ENCODE peak calls at places on chromosomes 13 and 19, in six cellular contexts. M, W, S, C, F and Z are unnamed samples.

GRCh38 chr19:6765738-6766356 is 1.4 kb downstream of the SH2D3A start:
- DNase-seq in F (peak; percentile 82), W (no peak), M (no peak), C (no peak), S (no peak), Z (no peak)

GRCh38 chr19:49340069-49340864 is 5.1 kb downstream of the CD37 start:
- DNase-seq in W (peak; percentile 11), M (peak; percentile 52), F (no peak), S (peak; percentile 80), C (peak; percentile 36), Z (peak; percentile 14)

GRCh38 chr19:11551603-11552235 is 7.3 kb downstream of the ELOF1 start:
- DNase-seq in W (no peak), F (no peak), M (peak; percentile 47), C (no peak), S (no peak), Z (peak; percentile 37)

GRCh38 chr13:109412232-109412935 is 374.0 kb downstream of the IRS2 start:
- DNase-seq in W (peak; percentile 36), C (no peak), S (peak; percentile 85), F (peak; percentile 18), M (peak; percentile 77), Z (no peak)

GRCh38 chr19:31096047-31096446 is 253.2 kb downstream of the TSHZ3 start:
- DNase-seq in M (peak; percentile 14), C (no peak), S (no peak), F (no peak), W (no peak), Z (no peak)

GRCh38 chr19:11020982-11021759 is 60.3 kb downstream of the SMARCA4 start:
- DNase-seq in S (peak; percentile 91), M (no peak), F (no peak), C (no peak), W (no peak), Z (no peak)

GRCh38 chr19:55454787-55455243 is 6.6 kb downstream of the ISOC2 start:
- DNase-seq in M (peak; percentile 71), C (no peak), W (peak; percentile 25), S (peak; percentile 66), F (no peak), Z (peak; percentile 47)

GRCh38 chr13:46321494-46322225 is 65.4 kb downstream of the RUBCNL start:
- DNase-seq in W (peak; percentile 76), C (no peak), S (peak; percentile 81), F (peak; percentile 39), M (peak; percentile 73), Z (peak; percentile 22)

GRCh38 chr13:83876546-83876945 is 5.7 kb downstream of the SLITRK1 start:
- DNase-seq in F (no peak), C (no peak), M (no peak), S (no peak), W (no peak), Z (no peak)

GRCh38 chr13:98214707-98215106 is 37.6 kb upstream of the RNF113B start:
- DNase-seq in C (no peak), F (peak; percentile 6), M (no peak), S (no peak), W (no peak), Z (peak; percentile 46)

GRCh38 chr19:15249912-15250634 is 17.8 kb upstream of the EPHX3 start:
- DNase-seq in S (peak; percentile 67), F (no peak), C (peak; percentile 48), W (peak; percentile 88), M (peak; percentile 24), Z (no peak)

GRCh38 chr19:48635966-48636858 is 967 bp downstream of the DBP start:
- DNase-seq in W (no peak), C (no peak), S (peak; percentile 85), M (peak; percentile 46), F (no peak), Z (no peak)

GRCh38 chr19:47210180-47210490 is 20.9 kb downstream of the BBC3 start:
- DNase-seq in C (no peak), S (no peak), W (no peak), M (no peak), F (no peak), Z (no peak)

GRCh38 chr13:33204130-33204927 is 81.2 kb downstream of the STARD13 start:
- DNase-seq in C (peak; percentile 36), M (no peak), F (no peak), W (peak; percentile 95), S (peak; percentile 88), Z (peak; percentile 53)

GRCh38 chr19:47609885-47610545 is 1.1 kb downstream of the BICRA start:
- DNase-seq in F (no peak), W (peak; percentile 38), S (peak; percentile 67), C (no peak), M (peak; percentile 84), Z (peak; percentile 53)

GRCh38 chr19:17938092-17938845 is 5.5 kb downstream of the CCDC124 start:
- DNase-seq in F (peak; percentile 59), S (peak; percentile 92), C (no peak), W (peak; percentile 81), M (peak; percentile 79), Z (peak; percentile 88)

GRCh38 chr19:35846038-35846668 is 6.2 kb downstream of the NPHS1 start:
- DNase-seq in S (no peak), W (no peak), F (no peak), C (no peak), M (peak; percentile 35), Z (no peak)

GRCh38 chr19:37148214-37148613 is 24.3 kb downstream of the ZNF585A start:
- DNase-seq in C (no peak), S (no peak), M (no peak), W (no peak), F (no peak), Z (no peak)

GRCh38 chr19:14135985-14136508 is 342 bp downstream of the ASF1B start:
- DNase-seq in F (no peak), W (no peak), M (no peak), S (no peak), C (no peak), Z (no peak)

GRCh38 chr19:48353682-48354081 is 10.1 kb downstream of the TMEM143 start:
- DNase-seq in C (no peak), W (no peak), M (no peak), F (no peak), S (no peak), Z (peak; percentile 36)

GRCh38 chr13:102089177-102089576 is 312.7 kb downstream of the FGF14 start:
- DNase-seq in M (no peak), W (peak; percentile 31), S (no peak), C (no peak), F (no peak), Z (no peak)

GRCh38 chr19:3075605-3076431 is 13.5 kb upstream of the TLE5 start:
- DNase-seq in S (peak; percentile 74), W (no peak), F (no peak), M (peak; percentile 74), C (no peak), Z (no peak)

GRCh38 chr13:39803156-39803555 is 147.7 kb downstream of the COG6 start:
- DNase-seq in C (no peak), S (no peak), W (no peak), F (no peak), M (no peak), Z (no peak)

GRCh38 chr13:50369646-50370045 is 354.4 kb downstream of the KCNRG start:
- DNase-seq in W (no peak), S (no peak), M (no peak), C (no peak), F (no peak), Z (no peak)

GRCh38 chr13:50361282-50361681 is 346.0 kb downstream of the KCNRG start:
- DNase-seq in S (no peak), W (no peak), F (no peak), M (no peak), C (no peak), Z (no peak)

GRCh38 chr13:50365300-50365682 is 350.0 kb downstream of the KCNRG start:
- DNase-seq in F (no peak), S (no peak), W (no peak), C (no peak), M (no peak), Z (no peak)

GRCh38 chr13:50366488-50367174 is 351.4 kb downstream of the KCNRG start:
- DNase-seq in M (no peak), S (no peak), W (no peak), F (no peak), C (no peak), Z (no peak)

GRCh38 chr13:50365683-50366391 is 350.6 kb downstream of the KCNRG start:
- DNase-seq in S (no peak), M (no peak), W (no peak), F (no peak), C (no peak), Z (no peak)
- H3K4me3 ChIP-seq in S (no peak overlapping the region), M (no peak overlapping the region), W (no peak overlapping the region), F (no peak overlapping the region), C (peak overlapping the region; percentile 60), Z (no peak overlapping the region)

GRCh38 chr13:50842711-50843255 is 709 bp downstream of the DLEU7 start:
- DNase-seq in W (no peak), M (peak; percentile 4), S (no peak), F (no peak), C (no peak), Z (no peak)
- H3K27me3 ChIP-seq in W (peaks cover 3% of the 10 kb centered on the region), M (peaks cover 59% of the 10 kb centered on the region), S (peaks cover 13% of the 10 kb centered on the region), F (no peaks in the 10 kb centered on the region), C (no peaks in the 10 kb centered on the region), Z (no peaks in the 10 kb centered on the region)

GRCh38 chr13:41005709-41006108 is 13.4 kb downstream of the ELF1 start:
- DNase-seq in C (no peak), S (no peak), F (no peak), W (no peak), M (no peak), Z (no peak)
- H3K4me3 ChIP-seq in C (no peak overlapping the region), S (no peak overlapping the region), F (no peak overlapping the region), W (no peak overlapping the region), M (no peak overlapping the region), Z (no peak overlapping the region)

GRCh38 chr13:112056284-112056727 is 10.6 kb upstream of the SOX1 start:
- DNase-seq in F (no peak), W (no peak), S (no peak), M (peak; percentile 73), C (no peak), Z (no peak)

GRCh38 chr13:112054616-112055015 is 12.3 kb upstream of the SOX1 start:
- DNase-seq in C (no peak), M (no peak), W (no peak), F (no peak), S (peak; percentile 11), Z (no peak)

GRCh38 chr13:112055032-112055416 is 11.9 kb upstream of the SOX1 start:
- DNase-seq in F (no peak), W (no peak), C (no peak), S (no peak), M (no peak), Z (no peak)

GRCh38 chr13:112056739-112057433 is 10.1 kb upstream of the SOX1 start:
- DNase-seq in S (no peak), M (peak; percentile 34), F (no peak), C (no peak), W (no peak), Z (no peak)

DNA sequence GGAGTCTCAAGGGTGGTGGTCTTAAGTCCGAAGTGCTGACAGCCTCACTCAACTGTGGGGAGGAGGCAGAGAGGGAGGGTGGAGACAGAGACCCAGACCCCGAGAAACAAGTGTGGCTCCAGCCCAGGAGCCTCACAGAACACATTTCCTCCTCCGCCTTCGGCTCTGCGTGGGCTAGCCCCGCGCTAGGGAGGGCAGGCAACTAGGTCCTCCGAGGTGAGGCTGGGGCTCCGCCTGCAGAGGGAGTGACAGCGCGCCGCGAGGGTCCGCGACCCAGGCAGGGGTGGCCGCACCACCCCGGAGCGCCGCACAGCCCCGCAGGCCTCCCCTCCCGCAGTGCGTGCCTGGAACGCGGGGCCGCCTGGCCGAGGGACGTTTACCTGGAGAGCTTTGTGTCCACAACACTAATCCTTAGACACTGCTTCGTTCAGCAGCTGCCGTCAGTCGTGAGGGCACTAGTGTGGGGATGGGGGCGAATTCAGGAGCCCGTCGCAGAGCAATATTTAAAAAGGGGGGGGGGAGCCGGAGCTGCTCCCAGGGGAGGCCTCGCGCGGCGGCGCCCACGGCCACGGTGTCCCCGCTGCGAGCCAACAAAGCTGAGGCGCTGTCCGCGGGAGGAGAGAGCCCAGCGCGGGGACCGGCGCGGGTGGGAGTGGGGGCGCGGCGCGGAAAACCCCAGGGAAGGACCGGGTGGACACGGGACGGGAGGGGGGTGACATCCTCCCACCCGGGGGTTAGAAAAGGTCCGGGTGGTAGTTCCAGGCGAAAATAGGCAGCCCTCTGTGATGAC is 11.3 kb upstream of the SOX1 start:
- DNase-seq in W (no peak), C (no peak), S (peak; percentile 5), M (peak; percentile 52), F (no peak), Z (no peak)
- H3K27me3 ChIP-seq in W (peaks cover 44% of the 10 kb centered on the region), C (peaks cover 10% of the 10 kb centered on the region), S (peaks cover 92% of the 10 kb centered on the region), M (peaks cover 100% of the 10 kb centered on the region), F (peaks cover 12% of the 10 kb centered on the region), Z (peaks cover 70% of the 10 kb centered on the region)